ENCODE peak calls at places on chromosome 2, in ten cellular contexts. C is left ventricle myocardium inferior; J is AG04450; E is T-helper 2 cell; W is HuH-7.5; Z is adrenal gland; X is mucosa of descending colon; S is stimulated activated CD4-positive, alpha-beta T cell treated with anti-CD3 and anti-CD28 coated beads, TNF-alpha, amount 100 ng/mL, for 1 hour; Q is smooth muscle cell of the brain vasculature; Y is iPS-NIHi11. M is an unnamed sample.

GRCh38 chr2:99140860-99141109 is 722 bp upstream of the C2orf15 start:
- DNase-seq in C (no peak), J (no peak), E (no peak), W (no peak), Z (no peak), X (no peak), S (no peak), Q (no peak), Y (no peak), M (no peak)

GRCh38 chr2:26469092-26469710 is 8.7 kb downstream of the OTOF start:
- DNase-seq in C (no peak), J (peak; percentile 13), E (peak; percentile 58), W (peak; percentile 73), Z (no peak), X (peak; percentile 70), S (no peak), Q (peak; percentile 10), Y (peak; percentile 79), M (peak; percentile 76)

GRCh38 chr2:174835797-174836255 is 71.6 kb upstream of the CHRNA1 start:
- DNase-seq in C (no peak), J (peak; percentile 86), E (peak; percentile 22), W (no peak), Z (no peak), X (no peak), S (no peak), Q (peak; percentile 24), Y (peak; percentile 33), M (no peak)

GRCh38 chr2:26001743-26002341 is 19.5 kb upstream of the KIF3C start:
- DNase-seq in C (peak; percentile 67), J (no peak), E (no peak), W (no peak), Z (peak; percentile 84), X (no peak), S (no peak), Q (no peak), Y (peak; percentile 35), M (peak; percentile 60)

GRCh38 chr2:67055387-67056304 is 341.5 kb upstream of the ETAA1 start:
- DNase-seq in C (no peak), J (peak; percentile 8), E (no peak), W (no peak), Z (no peak), X (no peak), S (no peak), Q (no peak), Y (no peak), M (no peak)

GRCh38 chr2:99480390-99480789 is 9.4 kb downstream of the REV1 start:
- DNase-seq in C (no peak), J (no peak), E (no peak), W (no peak), Z (no peak), X (no peak), S (no peak), Q (no peak), Y (no peak), M (no peak)

GRCh38 chr2:40364143-40364903 is 87.6 kb downstream of the SLC8A1 start:
- DNase-seq in C (no peak), J (no peak), E (no peak), W (no peak), Z (no peak), X (no peak), S (no peak), Q (no peak), Y (no peak), M (no peak)

GRCh38 chr2:172551266-172551665 is 4.6 kb upstream of the PDK1 start:
- DNase-seq in C (no peak), J (no peak), E (no peak), W (no peak), Z (no peak), X (no peak), S (no peak), Q (no peak), Y (no peak), M (no peak)

GRCh38 chr2:113876503-113877387 is 13.1 kb upstream of the ACTR3 start:
- DNase-seq in C (no peak), J (no peak), E (peak; percentile 91), W (peak; percentile 44), Z (peak; percentile 37), X (peak; percentile 87), S (peak; percentile 51), Q (no peak), Y (peak; percentile 37), M (peak; percentile 84)

GRCh38 chr2:157836531-157836930 is 39.6 kb downstream of the ACVR1 start:
- DNase-seq in C (no peak), J (no peak), E (no peak), W (no peak), Z (no peak), X (no peak), S (no peak), Q (no peak), Y (no peak), M (no peak)

GRCh38 chr2:235511187-235511661 is 17.4 kb downstream of the AGAP1 start:
- DNase-seq in C (no peak), J (peak; percentile 48), E (no peak), W (no peak), Z (peak; percentile 81), X (peak; percentile 81), S (no peak), Q (no peak), Y (peak; percentile 69), M (peak; percentile 78)

GRCh38 chr2:212987492-212987891 is 163.9 kb downstream of the IKZF2 start:
- DNase-seq in C (no peak), J (no peak), E (no peak), W (no peak), Z (no peak), X (no peak), S (no peak), Q (no peak), Y (no peak), M (no peak)

GRCh38 chr2:214856116-214856515 is 46.6 kb upstream of the BARD1 start:
- DNase-seq in C (no peak), J (peak; percentile 1), E (no peak), W (no peak), Z (no peak), X (no peak), S (no peak), Q (no peak), Y (no peak), M (no peak)

GRCh38 chr2:18362696-18363095 is 197.8 kb downstream of the RDH14 start:
- DNase-seq in C (no peak), J (peak; percentile 93), E (no peak), W (no peak), Z (no peak), X (no peak), S (no peak), Q (no peak), Y (no peak), M (no peak)

GRCh38 chr2:169968767-169969166 is 141.5 kb downstream of the UBR3 start:
- DNase-seq in C (no peak), J (no peak), E (no peak), W (no peak), Z (no peak), X (no peak), S (no peak), Q (no peak), Y (no peak), M (no peak)

M was measured in colonic mucosa.